ENCODE peak calls at places on chromosomes 2 and 18, in eight cellular contexts. H is activated B cell treated with CpG ODN at 0.5 μM for 24 hours, U is AG04450, G is WTC11, W is ovary, K is GM20000, D is lower lobe of right lung, A is LNCaP clone FGC. O is an unnamed sample.

GRCh38 chr2:160615706-160616105 is 122.1 kb upstream of the RBMS1 start:
- DNase-seq in H (no peak), U (no peak), G (no peak), W (no peak), K (no peak), D (no peak), A (no peak), O (no peak)

GRCh38 chr2:46171996-46172546 is 125.1 kb upstream of the EPAS1 start:
- DNase-seq in H (no peak), U (no peak), G (no peak), W (no peak), K (no peak), D (no peak), A (no peak), O (no peak)

GRCh38 chr2:84971799-84972790 is 1.1 kb downstream of the KCMF1 start:
- DNase-seq in H (peak), U (no peak), G (peak), W (peak), K (no peak), D (peak), A (no peak), O (peak)

GRCh38 chr2:128684523-128684922 is 365.9 kb upstream of the HS6ST1 start:
- DNase-seq in H (no peak), U (no peak), G (no peak), W (no peak), K (peak), D (no peak), A (no peak), O (no peak)

GRCh38 chr18:22467760-22468553 is 50.2 kb upstream of the CTAGE1 start:
- DNase-seq in H (no peak), U (peak), G (no peak), W (no peak), K (no peak), D (no peak), A (no peak), O (no peak)

GRCh38 chr18:28666216-28666615 is 489.3 kb upstream of the CDH2 start:
- DNase-seq in H (no peak), U (no peak), G (no peak), W (no peak), K (no peak), D (no peak), A (no peak), O (no peak)

GRCh38 chr2:39696072-39696471 is 30.4 kb downstream of the TMEM178A start:
- DNase-seq in H (no peak), U (peak), G (no peak), W (no peak), K (no peak), D (no peak), A (no peak), O (peak)

GRCh38 chr2:241226723-241227634 is 38.5 kb downstream of the ANO7 start:
- DNase-seq in H (no peak), U (no peak), G (no peak), W (peak), K (no peak), D (peak), A (no peak), O (no peak)

GRCh38 chr2:161710131-161710915 is 86.1 kb downstream of the SLC4A10 start:
- DNase-seq in H (no peak), U (no peak), G (no peak), W (no peak), K (no peak), D (no peak), A (peak), O (no peak)

GRCh38 chr2:205047273-205047839 is 502.1 kb downstream of the PARD3B start:
- DNase-seq in H (no peak), U (no peak), G (peak), W (no peak), K (no peak), D (no peak), A (peak), O (no peak)

GRCh38 chr18:69097349-69097748 is 299.5 kb downstream of the CCDC102B start:
- DNase-seq in H (no peak), U (no peak), G (no peak), W (no peak), K (no peak), D (no peak), A (no peak), O (no peak)

GRCh38 chr2:176004925-176005324 is 2.9 kb upstream of the LNPK start:
- DNase-seq in H (no peak), U (no peak), G (no peak), W (no peak), K (no peak), D (no peak), A (no peak), O (no peak)

GRCh38 chr2:176002684-176003225 is 688 bp upstream of the LNPK start:
- DNase-seq in H (no peak), U (no peak), G (no peak), W (no peak), K (peak), D (peak), A (no peak), O (peak)

GRCh38 chr2:176001903-176002683 is at the start of gene LNPK:
- DNase-seq in H (peak), U (peak), G (peak), W (peak), K (peak), D (peak), A (peak), O (peak)

GRCh38 chr2:176001281-176001902 is 675 bp downstream of the LNPK start:
- DNase-seq in H (no peak), U (no peak), G (peak), W (peak), K (peak), D (peak), A (no peak), O (peak)

GRCh38 chr2:176003958-176004357 is 1.9 kb upstream of the LNPK start:
- DNase-seq in H (no peak), U (no peak), G (no peak), W (no peak), K (no peak), D (no peak), A (no peak), O (no peak)
- TF ChIP-seq CTCF in H (no peak), U (no peak), G (no peak), W (no peak), K (no peak), D (no peak), A (no peak), O (no peak)

DNA sequence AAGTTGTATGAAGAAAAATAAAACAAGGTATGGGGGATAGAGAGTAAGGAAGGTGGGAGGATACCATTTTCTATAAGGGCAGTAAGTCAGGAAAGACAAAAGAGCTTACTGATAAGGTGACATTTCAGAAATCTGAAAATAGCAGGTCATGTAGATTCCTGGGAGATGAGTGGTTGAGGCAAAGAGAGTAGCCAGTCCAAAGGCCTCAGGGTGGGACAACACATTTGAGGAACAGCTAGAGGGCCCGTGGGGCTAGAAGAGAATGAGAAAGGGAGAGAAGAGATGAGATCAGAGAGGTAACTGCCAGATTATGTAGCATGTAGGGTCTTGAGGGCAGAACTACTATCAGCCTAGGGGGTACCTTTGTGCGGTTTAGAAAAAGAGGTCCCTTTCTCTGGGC is 2.9 kb downstream of the CLHC1 start:
- DNase-seq in H (no peak), U (no peak), G (no peak), W (no peak), K (no peak), D (no peak), A (no peak), O (no peak)
- TF ChIP-seq CTCF in H (no peak), U (no peak), G (no peak), W (no peak), K (no peak), D (no peak), A (no peak), O (no peak)

GRCh38 chr18:904135-905090 is at the start of gene ADCYAP1:
- DNase-seq in H (no peak), U (no peak), G (peak), W (no peak), K (no peak), D (no peak), A (no peak), O (peak)

GRCh38 chr18:905307-905947 is 756 bp downstream of the ADCYAP1 start:
- DNase-seq in H (no peak), U (no peak), G (peak), W (no peak), K (no peak), D (no peak), A (no peak), O (peak)

GRCh38 chr18:903703-904102 is 968 bp upstream of the ADCYAP1 start:
- DNase-seq in H (no peak), U (peak), G (peak), W (peak), K (peak), D (peak), A (peak), O (peak)

GRCh38 chr18:901769-902168 is 2.9 kb upstream of the ADCYAP1 start:
- DNase-seq in H (no peak), U (no peak), G (no peak), W (no peak), K (no peak), D (no peak), A (no peak), O (no peak)

DNA sequence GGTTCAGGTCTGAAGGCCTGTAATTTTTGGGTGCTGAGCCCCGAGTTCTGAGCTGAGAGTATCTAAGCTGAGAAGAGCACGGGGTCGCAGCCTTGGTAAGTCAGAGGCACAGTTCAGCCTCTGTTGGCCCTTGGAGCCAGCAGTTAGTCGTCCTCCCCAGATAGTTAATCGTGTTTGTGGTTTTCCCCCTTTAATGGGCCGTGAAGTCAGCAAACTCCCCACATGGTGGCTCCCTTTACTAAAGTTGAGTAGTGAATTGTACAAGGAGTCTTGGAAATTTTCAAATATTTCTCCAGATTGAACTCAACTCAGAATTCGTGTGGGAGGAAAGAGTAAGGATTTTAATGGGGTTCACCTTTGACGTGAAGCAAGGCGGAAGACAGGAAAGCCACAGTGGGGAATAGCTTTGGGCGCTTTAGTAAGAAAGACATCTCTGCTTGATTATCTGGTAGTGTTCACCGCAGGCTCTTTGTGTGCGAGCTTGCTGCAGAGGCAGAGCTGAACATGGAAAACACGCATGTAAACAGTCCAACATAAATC is 2.4 kb upstream of the ADCYAP1 start:
- DNase-seq in H (no peak), U (no peak), G (no peak), W (no peak), K (no peak), D (no peak), A (no peak), O (no peak)
- TF ChIP-seq CTCF in H (no peak), U (no peak), G (no peak), W (no peak), K (no peak), D (no peak), A (peak), O (no peak)

GRCh38 chr2:137700681-137701080 is 263.6 kb upstream of the HNMT start:
- DNase-seq in H (no peak), U (no peak), G (no peak), W (no peak), K (no peak), D (no peak), A (no peak), O (no peak)

GRCh38 chr2:137693521-137693920 is 270.8 kb upstream of the HNMT start:
- DNase-seq in H (no peak), U (no peak), G (no peak), W (no peak), K (no peak), D (no peak), A (no peak), O (no peak)

DNA sequence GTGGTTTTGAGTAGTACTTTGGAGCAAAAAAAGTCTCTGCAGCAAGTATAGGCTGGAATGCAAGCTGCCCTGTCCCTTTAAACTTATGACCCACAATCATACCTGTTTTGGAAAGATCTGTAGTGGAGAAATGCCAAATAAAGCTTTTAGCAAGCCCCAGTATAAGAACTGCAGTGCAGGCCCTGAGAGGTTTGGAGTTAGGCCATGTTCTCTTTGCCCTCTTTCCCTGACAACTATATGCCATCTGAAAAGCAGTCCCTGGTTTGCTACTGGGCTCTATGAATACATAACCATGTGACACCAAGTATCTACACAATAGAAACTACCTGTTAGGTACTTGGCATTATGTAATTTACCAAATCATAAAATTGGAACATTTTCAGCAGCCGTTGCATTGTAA is 267.4 kb upstream of the HNMT start:
- DNase-seq in H (no peak), U (no peak), G (no peak), W (no peak), K (no peak), D (no peak), A (no peak), O (no peak)
- TF ChIP-seq CTCF in H (no peak), U (no peak), G (no peak), W (no peak), K (no peak), D (no peak), A (no peak), O (no peak)

GRCh38 chr2:70995227-70995729 is 605 bp upstream of the TEX261 start:
- DNase-seq in H (no peak), U (no peak), G (peak), W (no peak), K (peak), D (no peak), A (no peak), O (no peak)

GRCh38 chr2:70993689-70993986 is 1.0 kb downstream of the TEX261 start:
- DNase-seq in H (peak), U (no peak), G (no peak), W (no peak), K (peak), D (no peak), A (no peak), O (no peak)

GRCh38 chr2:70992945-70993688 is 1.6 kb downstream of the TEX261 start:
- DNase-seq in H (peak), U (no peak), G (no peak), W (no peak), K (no peak), D (no peak), A (no peak), O (no peak)

GRCh38 chr2:70994055-70994444 is 623 bp downstream of the TEX261 start:
- DNase-seq in H (no peak), U (no peak), G (no peak), W (no peak), K (no peak), D (no peak), A (no peak), O (no peak)

GRCh38 chr2:70994445-70995226 is at the start of gene TEX261:
- DNase-seq in H (peak), U (peak), G (peak), W (peak), K (peak), D (peak), A (peak), O (peak)
- TF ChIP-seq CTCF in H (no peak), U (peak), G (no peak), W (no peak), K (peak), D (peak), A (peak), O (no peak)

DNA sequence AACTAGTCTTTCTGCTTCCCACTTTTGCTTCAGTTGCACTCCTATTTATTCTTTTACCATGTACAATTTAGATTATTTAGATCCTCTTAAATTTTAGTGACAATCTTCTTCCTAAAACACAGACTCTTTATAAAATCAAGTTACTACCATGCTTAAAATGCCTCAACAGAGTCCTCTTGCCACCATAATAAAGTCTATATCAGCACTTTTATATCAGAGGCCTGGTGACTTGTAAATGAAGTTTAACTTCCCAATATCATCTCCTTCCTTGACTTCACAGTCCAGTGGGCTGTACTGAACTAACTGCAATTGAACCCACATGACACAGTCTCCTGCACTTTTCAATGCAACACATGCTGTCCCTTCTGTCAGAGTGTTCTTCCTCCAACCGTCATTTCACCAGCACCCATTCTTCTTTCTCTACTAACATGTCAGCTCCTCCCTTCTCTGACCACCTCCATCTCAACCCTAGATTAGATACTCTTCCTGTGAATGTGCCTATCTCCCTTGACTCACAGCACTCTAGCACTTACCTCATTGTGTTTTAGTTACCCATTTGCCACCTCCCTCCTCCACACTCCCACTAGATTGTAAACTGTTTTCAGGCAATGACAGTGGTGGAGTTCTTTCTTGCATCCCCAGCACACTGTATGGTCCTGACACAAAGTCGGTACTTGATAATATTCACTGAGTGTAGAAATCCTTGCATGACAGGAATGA is 414.9 kb downstream of the SATB2 start:
- DNase-seq in H (no peak), U (no peak), G (no peak), W (no peak), K (no peak), D (no peak), A (no peak), O (no peak)
- TF ChIP-seq CTCF in H (no peak), U (no peak), G (no peak), W (no peak), K (no peak), D (no peak), A (no peak), O (no peak)

GRCh38 chr2:49770919-49771318 is 616.6 kb upstream of the FSHR start:
- DNase-seq in H (no peak), U (no peak), G (peak), W (no peak), K (peak), D (no peak), A (no peak), O (peak)
- TF ChIP-seq CTCF in H (no peak), U (no peak), G (peak), W (no peak), K (peak), D (peak), A (peak), O (peak)

GRCh38 chr2:210188755-210189154 is 17.5 kb upstream of the KANSL1L start:
- DNase-seq in H (no peak), U (no peak), G (no peak), W (no peak), K (no peak), D (no peak), A (no peak), O (no peak)

GRCh38 chr2:210189452-210190143 is 18.4 kb upstream of the KANSL1L start:
- DNase-seq in H (no peak), U (no peak), G (no peak), W (no peak), K (no peak), D (no peak), A (no peak), O (no peak)

GRCh38 chr2:210190345-210190744 is 19.1 kb upstream of the KANSL1L start:
- DNase-seq in H (no peak), U (no peak), G (no peak), W (no peak), K (no peak), D (no peak), A (no peak), O (no peak)

GRCh38 chr2:210188190-210188589 is 17.0 kb upstream of the KANSL1L start:
- DNase-seq in H (no peak), U (no peak), G (no peak), W (no peak), K (no peak), D (no peak), A (no peak), O (no peak)
- TF ChIP-seq CTCF in H (no peak), U (no peak), G (no peak), W (no peak), K (no peak), D (no peak), A (no peak), O (no peak)

DNA sequence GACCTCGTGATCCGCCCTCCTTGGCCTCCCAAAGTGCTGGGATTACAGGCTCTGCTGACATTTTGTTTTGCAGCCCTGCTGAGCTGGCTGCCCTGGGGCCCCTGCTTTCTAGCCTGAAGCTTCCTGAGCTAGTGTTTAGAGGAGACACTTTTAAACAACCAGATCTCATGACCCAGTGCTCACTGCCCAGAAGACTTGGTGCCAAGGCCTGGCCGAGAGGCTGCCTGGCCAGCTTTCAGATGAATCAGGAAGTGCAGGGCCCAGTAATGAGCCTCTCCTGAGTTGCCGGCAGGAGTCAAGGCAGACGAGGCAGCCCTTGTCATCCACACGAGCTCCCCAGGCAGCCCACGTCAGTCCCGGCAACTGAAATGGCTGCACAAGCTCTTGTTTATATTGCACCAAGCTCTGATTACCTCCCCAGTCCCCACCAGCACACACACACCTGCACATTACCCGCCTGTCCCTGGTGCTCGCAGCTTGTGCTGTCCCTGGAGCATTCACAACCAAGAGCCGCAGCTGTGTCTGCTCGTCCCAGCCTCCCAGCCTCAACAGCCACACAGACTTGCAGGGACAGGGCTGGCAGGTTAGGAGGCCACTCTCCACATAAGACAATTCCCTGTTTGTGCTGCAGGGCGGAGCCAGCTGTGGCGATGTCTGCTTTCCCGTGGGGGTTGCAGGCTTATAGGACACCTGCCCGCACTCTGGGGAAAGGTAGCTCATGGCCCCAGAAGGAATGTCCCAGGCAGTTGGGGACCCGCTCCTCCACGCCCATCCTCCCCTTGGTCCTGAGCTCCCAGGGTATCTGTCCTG is 331.2 kb upstream of the MYT1L start:
- DNase-seq in H (no peak), U (no peak), G (no peak), W (no peak), K (no peak), D (no peak), A (peak), O (no peak)
- TF ChIP-seq CTCF in H (no peak), U (no peak), G (no peak), W (no peak), K (no peak), D (no peak), A (no peak), O (no peak)